ENCODE peak calls at places on chromosome 5, in eight cellular contexts. E is K562, J is testis, T is heart left ventricle, Z is IMR-90, Q is NB4, G is prostate gland, W is H1. C is an unnamed sample.

GRCh38 chr5:169923988-169924387 is 56.3 kb downstream of the INSYN2B start:
- DNase-seq in E (no peak), J (no peak), T (no peak), Z (no peak), Q (peak; percentile 20), G (no peak), W (no peak), C (no peak)

GRCh38 chr5:82793808-82794419 is 283.3 kb downstream of the TMEM167A start:
- DNase-seq in E (peak; percentile 52), J (peak; percentile 60), T (no peak), Z (peak; percentile 20), Q (peak; percentile 39), G (no peak), W (peak; percentile 9), C (peak; percentile 52)

GRCh38 chr5:5933651-5934050 is 444.7 kb downstream of the MED10 start:
- DNase-seq in E (no peak), J (no peak), T (no peak), Z (no peak), Q (no peak), G (no peak), W (no peak), C (no peak)

GRCh38 chr5:83179966-83180365 is 102.6 kb downstream of the XRCC4 start:
- DNase-seq in E (no peak), J (no peak), T (no peak), Z (peak; percentile 83), Q (no peak), G (no peak), W (no peak), C (no peak)

GRCh38 chr5:145847499-145848497 is 12.7 kb upstream of the PRELID2 start:
- DNase-seq in E (peak; percentile 35), J (no peak), T (no peak), Z (peak; percentile 93), Q (no peak), G (no peak), W (no peak), C (no peak)

GRCh38 chr5:93100433-93100832 is 480.6 kb downstream of the NR2F1-AS1 start:
- DNase-seq in E (no peak), J (no peak), T (no peak), Z (peak; percentile 74), Q (no peak), G (no peak), W (no peak), C (no peak)

GRCh38 chr5:130773813-130774212 is 391.2 kb downstream of the HINT1 start:
- DNase-seq in E (no peak), J (no peak), T (no peak), Z (no peak), Q (peak; percentile 6), G (no peak), W (peak; percentile 13), C (no peak)

GRCh38 chr5:109299557-109299956 is 110.2 kb downstream of the PJA2 start:
- DNase-seq in E (no peak), J (no peak), T (no peak), Z (no peak), Q (no peak), G (no peak), W (no peak), C (no peak)

GRCh38 chr5:122077451-122078115 is 476 bp downstream of the LOX start:
- DNase-seq in E (no peak), J (peak; percentile 33), T (no peak), Z (no peak), Q (no peak), G (peak; percentile 8), W (no peak), C (peak; percentile 47)

GRCh38 chr5:119269061-119269579 is 86.7 kb upstream of the TNFAIP8 start:
- DNase-seq in E (peak; percentile 50), J (no peak), T (peak; percentile 31), Z (peak; percentile 35), Q (peak; percentile 68), G (peak; percentile 52), W (no peak), C (peak; percentile 78)

GRCh38 chr5:179812997-179813607 is 6.4 kb upstream of the MGAT4B start:
- DNase-seq in E (no peak), J (no peak), T (no peak), Z (no peak), Q (no peak), G (no peak), W (no peak), C (no peak)

GRCh38 chr5:53333160-53333559 is 147.3 kb upstream of the FST start:
- DNase-seq in E (no peak), J (no peak), T (no peak), Z (peak; percentile 69), Q (no peak), G (no peak), W (no peak), C (no peak)

GRCh38 chr5:135434591-135435466 is 12.3 kb downstream of the DCANP1 start:
- DNase-seq in E (no peak), J (no peak), T (no peak), Z (peak; percentile 72), Q (no peak), G (no peak), W (no peak), C (no peak)

GRCh38 chr5:141968914-141969608 is at the start of gene RNF14:
- DNase-seq in E (peak; percentile 95), J (peak; percentile 94), T (peak; percentile 94), Z (peak; percentile 91), Q (peak; percentile 97), G (peak; percentile 90), W (peak; percentile 89), C (peak; percentile 97)
- TF ChIP-seq POLR2A in E (peak; percentile 98), J (peak; percentile 87), T (peak; percentile 51), Z (peak; percentile 94), Q (peak; percentile 66), G (peak; percentile 87), W (peak; percentile 52), C (peak; percentile 97)

DNA sequence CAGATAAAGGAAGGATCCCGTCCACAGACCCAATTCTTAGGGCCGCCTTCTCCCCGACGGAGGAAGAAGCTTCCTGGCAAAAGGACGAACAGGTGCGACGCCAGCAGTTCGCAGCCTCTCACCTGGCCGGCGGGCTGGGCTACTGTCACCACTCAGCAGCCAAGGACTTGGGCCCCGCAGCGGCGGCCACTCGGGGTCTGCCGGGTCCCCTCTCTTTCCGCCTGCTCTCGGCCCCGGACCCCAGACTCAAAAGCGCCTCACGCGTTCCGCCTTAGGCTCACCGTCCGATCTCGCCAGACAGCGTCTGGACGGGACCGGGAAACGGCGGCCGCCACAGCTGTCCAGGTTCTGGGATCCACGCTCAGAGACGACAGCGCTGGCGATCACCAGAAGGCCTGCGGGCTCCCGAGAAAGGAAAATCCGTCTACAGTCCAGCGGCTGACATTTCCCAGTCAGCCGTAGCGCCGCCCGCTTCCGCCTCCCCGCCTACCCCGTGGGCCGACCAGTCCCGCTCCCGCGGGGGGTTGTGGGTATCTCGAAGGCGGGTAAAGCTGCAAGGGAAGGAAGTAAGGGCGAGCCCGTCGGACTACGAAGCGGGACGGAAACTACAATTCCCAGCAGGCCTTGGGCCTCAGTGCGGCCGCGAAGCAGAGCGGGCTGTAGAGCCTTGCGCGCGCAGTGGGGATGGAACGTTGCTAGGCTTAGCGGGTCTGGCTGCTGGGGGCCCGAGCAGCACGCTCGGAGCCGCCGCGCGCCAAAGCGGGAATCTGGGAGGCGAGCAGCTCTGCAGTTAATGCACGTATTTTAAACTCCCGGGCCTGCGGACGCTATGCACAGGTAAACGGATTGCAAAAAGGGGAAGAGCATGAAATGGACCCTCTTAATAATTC is at the start of the genes LMBRD2 and SKP2:
- DNase-seq in E (peak; percentile 93), J (peak; percentile 100), T (peak; percentile 99), Z (peak; percentile 98), Q (peak; percentile 99), G (peak; percentile 98), W (peak; percentile 94), C (peak; percentile 98)
- TF ChIP-seq POLR2A in E (peak; percentile 82), J (no peak), T (no peak), Z (peak; percentile 28), Q (peak; percentile 96), G (peak; percentile 45), W (peak; percentile 86), C (peak; percentile 72)

GRCh38 chr5:172123269-172123692 is 64.7 kb downstream of the STK10 start:
- DNase-seq in E (peak; percentile 30), J (peak; percentile 97), T (peak; percentile 87), Z (peak; percentile 67), Q (no peak), G (no peak), W (no peak), C (peak; percentile 21)

GRCh38 chr5:172117977-172118701 is 69.9 kb downstream of the STK10 start:
- DNase-seq in E (no peak), J (no peak), T (no peak), Z (no peak), Q (no peak), G (no peak), W (no peak), C (peak; percentile 74)

GRCh38 chr5:172115541-172115982 is 72.5 kb downstream of the STK10 start:
- DNase-seq in E (no peak), J (no peak), T (no peak), Z (no peak), Q (peak; percentile 83), G (no peak), W (no peak), C (no peak)

GRCh38 chr5:172118891-172119290 is 69.1 kb downstream of the STK10 start:
- DNase-seq in E (no peak), J (peak; percentile 64), T (no peak), Z (no peak), Q (no peak), G (no peak), W (no peak), C (no peak)

DNA sequence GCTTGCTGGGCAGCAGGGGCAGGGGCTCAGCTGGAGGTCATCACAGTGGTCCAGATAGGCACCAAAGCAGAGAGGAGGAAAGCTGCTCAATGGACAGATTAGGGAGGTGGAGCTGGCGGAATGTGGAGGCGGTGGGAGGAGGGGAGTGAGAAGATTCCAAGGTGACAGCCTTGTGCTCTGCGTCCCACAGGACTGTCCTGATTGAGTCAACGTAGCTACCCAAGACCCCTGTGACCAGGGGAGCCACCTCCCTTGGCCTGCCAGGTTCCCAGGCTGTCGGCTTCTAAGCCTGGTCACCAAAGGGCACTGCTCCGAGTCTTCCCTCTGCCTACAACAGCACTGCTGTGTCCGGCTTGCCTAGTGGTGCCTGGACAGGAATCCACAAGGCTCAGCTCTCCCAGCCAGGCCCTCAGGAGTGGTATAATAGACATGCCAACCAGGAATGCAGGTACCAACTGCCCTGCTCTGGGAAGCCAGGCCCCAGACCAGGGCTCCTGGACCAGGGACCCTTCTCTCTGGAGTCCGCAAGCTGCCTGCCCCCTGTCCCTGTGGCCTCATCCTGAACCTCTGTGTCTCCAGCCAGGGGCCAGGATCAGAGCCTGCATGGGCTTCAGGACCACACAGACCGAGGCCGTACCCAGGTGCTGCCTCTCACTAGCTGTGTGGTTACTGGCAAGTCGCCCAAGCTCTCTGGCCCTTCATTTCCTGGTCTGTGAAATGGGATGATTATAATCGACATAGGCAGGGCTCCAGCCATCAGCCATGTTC is 67.9 kb downstream of the STK10 start:
- DNase-seq in E (no peak), J (no peak), T (no peak), Z (no peak), Q (no peak), G (no peak), W (no peak), C (no peak)
- TF ChIP-seq POLR2A in E (no peak), J (no peak), T (no peak), Z (no peak), Q (no peak), G (no peak), W (no peak), C (no peak)

DNA sequence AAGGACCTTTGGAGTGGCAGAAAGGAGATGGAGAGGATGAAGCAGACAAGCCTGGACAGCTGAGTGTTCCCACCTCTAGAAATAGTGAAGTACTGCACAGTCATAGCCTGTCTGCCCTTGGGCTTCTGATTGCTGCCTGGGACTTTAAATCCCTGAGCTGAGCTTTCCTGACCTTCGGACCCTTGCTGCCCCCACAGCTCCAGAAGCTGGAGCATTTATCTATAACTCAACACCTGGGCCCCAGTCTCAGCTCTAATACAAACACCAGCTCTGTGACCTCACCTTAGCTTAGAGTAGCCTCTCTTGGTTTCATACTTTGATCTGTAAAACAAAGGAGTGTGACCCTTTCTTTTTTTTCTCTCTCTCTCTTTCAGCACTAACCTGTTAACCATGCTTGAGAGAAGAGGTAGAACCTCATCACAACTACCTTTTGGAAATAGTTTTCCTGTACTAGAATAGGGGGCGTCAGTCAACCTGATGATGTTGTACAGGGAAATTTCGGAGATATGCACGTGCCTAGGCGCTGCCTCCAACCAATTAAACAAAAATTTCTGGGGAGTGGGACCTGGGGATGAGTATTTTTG is 25.4 kb upstream of the ELL2 start:
- DNase-seq in E (no peak), J (no peak), T (no peak), Z (no peak), Q (no peak), G (no peak), W (no peak), C (no peak)
- TF ChIP-seq POLR2A in E (no peak), J (no peak), T (no peak), Z (no peak), Q (no peak), G (no peak), W (no peak), C (no peak)